ENCODE peak calls at places on chromosomes 13 and 19, in five cellular contexts. One of them, this sample, is unnamed.

GRCh38 chr13:76992548-76993001 is 694 bp downstream of the CLN5 start:
- DNase-seq in right lobe of liver: peak
- DNase-seq in GM12878: no peak
- DNase-seq in ascending aorta: no peak
- DNase-seq in CD8-positive, alpha-beta T cell: peak
- DNase-seq in this sample: no peak

GRCh38 chr13:113205428-113205931 is 3.0 kb downstream of the PCID2 start:
- DNase-seq in GM12878: no peak
- DNase-seq in right lobe of liver: no peak
- DNase-seq in CD8-positive, alpha-beta T cell: no peak
- DNase-seq in ascending aorta: no peak
- DNase-seq in this sample: no peak

GRCh38 chr13:23427342-23428182 is 5.9 kb downstream of the SACS start:
- DNase-seq in GM12878: no peak
- DNase-seq in CD8-positive, alpha-beta T cell: no peak
- DNase-seq in ascending aorta: peak
- DNase-seq in right lobe of liver: no peak
- DNase-seq in this sample: no peak

GRCh38 chr13:66367356-66367755 is 862.8 kb downstream of the PCDH9 start:
- DNase-seq in GM12878: no peak
- DNase-seq in right lobe of liver: no peak
- DNase-seq in CD8-positive, alpha-beta T cell: no peak
- DNase-seq in ascending aorta: no peak
- DNase-seq in this sample: no peak

GRCh38 chr13:57624565-57625435 is 6.7 kb upstream of the PCDH17 start:
- DNase-seq in ascending aorta: peak
- DNase-seq in right lobe of liver: no peak
- DNase-seq in CD8-positive, alpha-beta T cell: no peak
- DNase-seq in GM12878: no peak
- DNase-seq in this sample: no peak

GRCh38 chr13:37791699-37792098 is 77.9 kb downstream of the TRPC4 start:
- DNase-seq in ascending aorta: no peak
- DNase-seq in GM12878: no peak
- DNase-seq in right lobe of liver: no peak
- DNase-seq in CD8-positive, alpha-beta T cell: no peak
- DNase-seq in this sample: no peak

GRCh38 chr19:42396542-42397314 is 6.6 kb upstream of the CNFN start:
- DNase-seq in CD8-positive, alpha-beta T cell: peak
- DNase-seq in right lobe of liver: peak
- DNase-seq in GM12878: peak
- DNase-seq in ascending aorta: peak
- DNase-seq in this sample: peak

GRCh38 chr19:7994923-7995682 is 10.3 kb downstream of the ELAVL1 start:
- DNase-seq in right lobe of liver: no peak
- DNase-seq in GM12878: no peak
- DNase-seq in CD8-positive, alpha-beta T cell: no peak
- DNase-seq in ascending aorta: no peak
- DNase-seq in this sample: no peak

GRCh38 chr13:57630661-57631606 is 610 bp upstream of the PCDH17 start:
- DNase-seq in GM12878: no peak
- DNase-seq in right lobe of liver: no peak
- DNase-seq in ascending aorta: peak
- DNase-seq in CD8-positive, alpha-beta T cell: no peak
- DNase-seq in this sample: no peak

GRCh38 chr13:32316476-32316875 is 1.2 kb downstream of the BRCA2 start:
- DNase-seq in right lobe of liver: no peak
- DNase-seq in CD8-positive, alpha-beta T cell: no peak
- DNase-seq in GM12878: no peak
- DNase-seq in ascending aorta: no peak
- DNase-seq in this sample: no peak

GRCh38 chr19:39645800-39646411 is 9.8 kb upstream of the LGALS16 start:
- DNase-seq in right lobe of liver: no peak
- DNase-seq in CD8-positive, alpha-beta T cell: no peak
- DNase-seq in ascending aorta: no peak
- DNase-seq in GM12878: no peak
- DNase-seq in this sample: no peak

GRCh38 chr13:23980160-23980551 is 82.9 kb upstream of the C1QTNF9B start:
- DNase-seq in ascending aorta: peak
- DNase-seq in CD8-positive, alpha-beta T cell: peak
- DNase-seq in right lobe of liver: peak
- DNase-seq in GM12878: no peak
- DNase-seq in this sample: no peak

GRCh38 chr19:1901940-1902404 is 3.2 kb upstream of the ADAT3 start:
- DNase-seq in ascending aorta: no peak
- DNase-seq in GM12878: no peak
- DNase-seq in CD8-positive, alpha-beta T cell: no peak
- DNase-seq in right lobe of liver: peak
- DNase-seq in this sample: no peak

GRCh38 chr19:15114153-15114540 is 6.9 kb downstream of the SYDE1 start:
- DNase-seq in ascending aorta: peak
- DNase-seq in CD8-positive, alpha-beta T cell: no peak
- DNase-seq in GM12878: no peak
- DNase-seq in right lobe of liver: no peak
- DNase-seq in this sample: no peak

GRCh38 chr13:83386609-83387008 is 495.7 kb downstream of the SLITRK1 start:
- DNase-seq in ascending aorta: no peak
- DNase-seq in GM12878: no peak
- DNase-seq in right lobe of liver: no peak
- DNase-seq in CD8-positive, alpha-beta T cell: no peak
- DNase-seq in this sample: no peak

GRCh38 chr19:41325947-41326706 is 16.2 kb downstream of the CCDC97 start:
- DNase-seq in CD8-positive, alpha-beta T cell: peak
- DNase-seq in ascending aorta: no peak
- DNase-seq in GM12878: no peak
- DNase-seq in right lobe of liver: peak
- DNase-seq in this sample: peak

GRCh38 chr13:37910790-37911189 is 41.2 kb upstream of the TRPC4 start:
- DNase-seq in ascending aorta: no peak
- DNase-seq in GM12878: no peak
- DNase-seq in right lobe of liver: no peak
- DNase-seq in CD8-positive, alpha-beta T cell: no peak
- DNase-seq in this sample: no peak

GRCh38 chr13:46295531-46296464 is 84.1 kb downstream of the LRRC63 start:
- DNase-seq in GM12878: peak
- DNase-seq in right lobe of liver: peak
- DNase-seq in CD8-positive, alpha-beta T cell: peak
- DNase-seq in ascending aorta: peak
- DNase-seq in this sample: peak

GRCh38 chr19:56174550-56174949 is 1.3 kb upstream of the GALP start:
- DNase-seq in right lobe of liver: no peak
- DNase-seq in ascending aorta: no peak
- DNase-seq in CD8-positive, alpha-beta T cell: no peak
- DNase-seq in GM12878: no peak
- DNase-seq in this sample: no peak

GRCh38 chr13:41900918-41901317 is 60.0 kb downstream of the VWA8 start:
- DNase-seq in CD8-positive, alpha-beta T cell: no peak
- DNase-seq in GM12878: no peak
- DNase-seq in right lobe of liver: no peak
- DNase-seq in ascending aorta: no peak
- DNase-seq in this sample: no peak

GRCh38 chr19:34241513-34242337 is 12.6 kb upstream of the GARRE1 start:
- DNase-seq in GM12878: no peak
- DNase-seq in CD8-positive, alpha-beta T cell: peak
- DNase-seq in right lobe of liver: no peak
- DNase-seq in ascending aorta: no peak
- DNase-seq in this sample: no peak

GRCh38 chr13:26508885-26509284 is 48.6 kb upstream of the WASF3 start:
- DNase-seq in ascending aorta: peak
- DNase-seq in right lobe of liver: peak
- DNase-seq in GM12878: no peak
- DNase-seq in CD8-positive, alpha-beta T cell: no peak
- DNase-seq in this sample: no peak

GRCh38 chr13:40666905-40667621 is 622 bp upstream of the FOXO1 start:
- DNase-seq in GM12878: no peak
- DNase-seq in ascending aorta: peak
- DNase-seq in CD8-positive, alpha-beta T cell: no peak
- DNase-seq in right lobe of liver: peak
- DNase-seq in this sample: no peak
- TF ChIP-seq CTCF in GM12878: no peak
- TF ChIP-seq CTCF in ascending aorta: no peak
- TF ChIP-seq CTCF in CD8-positive, alpha-beta T cell: no peak
- TF ChIP-seq CTCF in right lobe of liver: no peak
- TF ChIP-seq CTCF in this sample: no peak

GRCh38 chr19:45264781-45265317 is 13.8 kb downstream of the MARK4 start:
- DNase-seq in GM12878: no peak
- DNase-seq in CD8-positive, alpha-beta T cell: no peak
- DNase-seq in ascending aorta: no peak
- DNase-seq in right lobe of liver: no peak
- DNase-seq in this sample: no peak
- H3K4me3 ChIP-seq in GM12878: no peak
- H3K4me3 ChIP-seq in CD8-positive, alpha-beta T cell: no peak
- H3K4me3 ChIP-seq in ascending aorta: no peak
- H3K4me3 ChIP-seq in right lobe of liver: no peak
- H3K4me3 ChIP-seq in this sample: no peak

DNA sequence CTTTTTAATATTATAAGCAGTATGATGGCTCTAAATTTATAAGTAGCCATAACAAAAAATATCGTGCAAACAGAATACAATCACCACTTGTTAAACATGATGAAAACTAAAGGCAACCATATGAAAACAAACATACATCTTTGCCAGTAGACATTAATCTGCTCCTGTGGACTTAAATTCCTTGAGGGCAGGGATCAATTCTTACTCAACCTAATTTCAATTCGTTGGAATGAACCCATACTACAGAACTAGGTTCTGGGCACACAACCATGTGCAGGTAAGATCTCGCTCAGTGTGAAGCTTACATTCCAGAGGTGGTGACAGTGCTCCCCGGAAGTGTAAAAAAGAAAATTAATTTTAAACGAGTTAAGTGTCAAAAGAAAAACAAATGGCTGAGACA is 13.4 kb downstream of the TBC1D4 start:
- DNase-seq in right lobe of liver: no peak
- DNase-seq in GM12878: no peak
- DNase-seq in ascending aorta: no peak
- DNase-seq in CD8-positive, alpha-beta T cell: no peak
- DNase-seq in this sample: no peak
- TF ChIP-seq CTCF in right lobe of liver: no peak
- TF ChIP-seq CTCF in GM12878: no peak
- TF ChIP-seq CTCF in ascending aorta: no peak
- TF ChIP-seq CTCF in CD8-positive, alpha-beta T cell: no peak
- TF ChIP-seq CTCF in this sample: no peak

GRCh38 chr13:107250626-107251025 is 682.7 kb upstream of the ARGLU1 start:
- DNase-seq in CD8-positive, alpha-beta T cell: no peak
- DNase-seq in GM12878: no peak
- DNase-seq in right lobe of liver: no peak
- DNase-seq in ascending aorta: no peak
- DNase-seq in this sample: no peak
- H3K4me3 ChIP-seq in CD8-positive, alpha-beta T cell: no peak
- H3K4me3 ChIP-seq in GM12878: no peak
- H3K4me3 ChIP-seq in right lobe of liver: no peak
- H3K4me3 ChIP-seq in ascending aorta: no peak
- H3K4me3 ChIP-seq in this sample: no peak

DNA sequence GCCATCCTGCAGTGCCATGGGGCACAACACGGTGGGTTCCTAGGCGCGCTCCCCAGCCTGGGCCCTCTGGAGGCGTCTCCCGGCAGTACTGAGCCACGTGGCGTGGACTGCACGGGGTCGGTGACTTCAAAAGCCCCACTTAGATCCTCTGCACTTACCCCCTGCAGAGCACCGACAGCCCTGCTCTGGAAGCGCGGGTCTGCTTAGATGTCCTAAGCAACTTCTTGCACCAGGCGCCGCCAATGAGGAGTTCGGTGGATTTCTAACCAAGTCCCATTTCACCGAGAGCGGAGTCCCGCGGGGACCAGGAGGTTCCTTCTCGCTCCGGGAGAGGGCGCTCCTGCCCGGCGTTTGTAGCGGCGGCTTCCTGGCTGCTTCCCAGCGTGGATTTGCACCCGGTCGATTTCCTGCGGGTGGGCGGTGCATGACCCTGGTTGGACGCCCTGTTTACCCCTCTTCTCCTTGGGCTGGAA is 25.2 kb upstream of the ZNF845 start:
- DNase-seq in right lobe of liver: no peak
- DNase-seq in CD8-positive, alpha-beta T cell: no peak
- DNase-seq in ascending aorta: no peak
- DNase-seq in GM12878: no peak
- DNase-seq in this sample: no peak
- TF ChIP-seq CTCF in right lobe of liver: peak
- TF ChIP-seq CTCF in CD8-positive, alpha-beta T cell: peak
- TF ChIP-seq CTCF in ascending aorta: peak
- TF ChIP-seq CTCF in GM12878: peak
- TF ChIP-seq CTCF in this sample: no peak

GRCh38 chr19:49128545-49129237 is 9.3 kb downstream of the PPFIA3 start:
- DNase-seq in CD8-positive, alpha-beta T cell: no peak
- DNase-seq in ascending aorta: no peak
- DNase-seq in right lobe of liver: no peak
- DNase-seq in GM12878: no peak
- DNase-seq in this sample: no peak
- H3K4me3 ChIP-seq in CD8-positive, alpha-beta T cell: no peak
- H3K4me3 ChIP-seq in ascending aorta: peak
- H3K4me3 ChIP-seq in right lobe of liver: no peak
- H3K4me3 ChIP-seq in GM12878: no peak
- H3K4me3 ChIP-seq in this sample: no peak

DNA sequence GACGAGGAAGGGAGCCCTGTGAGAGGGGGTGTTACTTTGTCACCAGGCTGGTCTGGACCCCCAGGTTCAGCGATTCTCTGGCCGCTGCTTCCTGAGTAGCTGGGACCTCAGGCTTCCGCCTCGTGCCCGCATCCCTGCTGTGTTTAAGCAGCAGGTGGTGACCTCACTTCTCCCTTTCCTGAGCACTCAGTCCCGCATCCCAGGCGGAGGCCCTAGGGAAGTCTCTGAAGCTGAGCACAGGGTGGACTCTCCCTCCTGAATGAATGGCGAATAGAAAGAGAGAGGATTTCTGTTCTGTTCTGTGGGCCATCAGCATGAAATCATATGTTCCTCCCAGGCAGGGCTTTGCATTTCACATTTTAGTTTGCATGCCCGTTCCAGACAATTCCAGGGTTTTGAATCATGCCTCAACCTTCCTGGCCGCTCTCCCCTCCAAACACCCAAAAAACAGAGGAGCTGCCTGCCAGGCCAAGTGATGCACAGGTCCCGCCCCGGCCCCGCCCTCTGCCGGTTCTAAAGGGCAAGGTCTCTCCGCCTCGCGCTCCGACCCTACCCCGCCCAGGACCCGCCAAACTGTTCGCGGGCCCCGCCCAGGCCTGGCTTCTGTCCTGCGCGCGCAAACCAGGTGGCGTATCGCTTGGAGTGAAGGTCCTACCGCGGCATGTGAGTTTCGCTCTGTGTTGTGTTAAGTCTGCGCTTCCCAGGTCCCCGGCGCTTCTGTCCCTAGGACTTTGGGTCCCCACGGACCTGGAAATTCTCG is 35.1 kb upstream of the ZNF808 start:
- DNase-seq in GM12878: no peak
- DNase-seq in right lobe of liver: no peak
- DNase-seq in ascending aorta: no peak
- DNase-seq in CD8-positive, alpha-beta T cell: no peak
- DNase-seq in this sample: no peak
- TF ChIP-seq CTCF in GM12878: no peak
- TF ChIP-seq CTCF in right lobe of liver: no peak
- TF ChIP-seq CTCF in ascending aorta: no peak
- TF ChIP-seq CTCF in CD8-positive, alpha-beta T cell: no peak
- TF ChIP-seq CTCF in this sample: no peak